ENCODE peak calls at places on chromosome 22, in five cellular contexts. One of them, this sample, is unnamed.

GRCh38 chr22:20550851-20551744 is 43.7 kb downstream of the MED15 start:
- ATAC-seq in IMR-90: peak; percentile 33
- ATAC-seq in gastroesophageal sphincter: peak; percentile 48
- ATAC-seq in HCT116: no peak
- ATAC-seq in activated CD8-positive, alpha-beta memory T cell treated with anti-CD3 and anti-CD28 coated beads, Interleukin-2, amount 10 ng/mL, durations not matched to agents 7 days and 5 days: peak; percentile 51
- ATAC-seq in this sample: peak; percentile 63

GRCh38 chr22:39651783-39652058 is 81.2 kb downstream of the CACNA1I start:
- ATAC-seq in HCT116: no peak
- ATAC-seq in gastroesophageal sphincter: no peak
- ATAC-seq in activated CD8-positive, alpha-beta memory T cell treated with anti-CD3 and anti-CD28 coated beads, Interleukin-2, amount 10 ng/mL, durations not matched to agents 7 days and 5 days: no peak
- ATAC-seq in IMR-90: peak; percentile 48
- ATAC-seq in this sample: no peak

GRCh38 chr22:23696326-23696851 is 5.6 kb downstream of the RGL4 start:
- ATAC-seq in activated CD8-positive, alpha-beta memory T cell treated with anti-CD3 and anti-CD28 coated beads, Interleukin-2, amount 10 ng/mL, durations not matched to agents 7 days and 5 days: peak; percentile 99
- ATAC-seq in HCT116: no peak
- ATAC-seq in gastroesophageal sphincter: no peak
- ATAC-seq in IMR-90: no peak
- ATAC-seq in this sample: no peak

GRCh38 chr22:27879923-27880322 is 39.1 kb downstream of the PITPNB start:
- ATAC-seq in IMR-90: peak; percentile 44
- ATAC-seq in gastroesophageal sphincter: no peak
- ATAC-seq in activated CD8-positive, alpha-beta memory T cell treated with anti-CD3 and anti-CD28 coated beads, Interleukin-2, amount 10 ng/mL, durations not matched to agents 7 days and 5 days: peak; percentile 51
- ATAC-seq in HCT116: peak; percentile 91
- ATAC-seq in this sample: peak; percentile 91

GRCh38 chr22:20437253-20438065 is at the start of gene SCARF2:
- ATAC-seq in IMR-90: peak; percentile 76
- ATAC-seq in HCT116: no peak
- ATAC-seq in gastroesophageal sphincter: peak; percentile 89
- ATAC-seq in activated CD8-positive, alpha-beta memory T cell treated with anti-CD3 and anti-CD28 coated beads, Interleukin-2, amount 10 ng/mL, durations not matched to agents 7 days and 5 days: peak; percentile 32
- ATAC-seq in this sample: peak; percentile 71

GRCh38 chr22:44755956-44756361 is 3.6 kb downstream of the ARHGAP8 start:
- ATAC-seq in gastroesophageal sphincter: no peak
- ATAC-seq in HCT116: peak; percentile 65
- ATAC-seq in IMR-90: no peak
- ATAC-seq in activated CD8-positive, alpha-beta memory T cell treated with anti-CD3 and anti-CD28 coated beads, Interleukin-2, amount 10 ng/mL, durations not matched to agents 7 days and 5 days: no peak
- ATAC-seq in this sample: no peak

GRCh38 chr22:23313791-23314567 is 133.7 kb downstream of the BCR start:
- ATAC-seq in gastroesophageal sphincter: no peak
- ATAC-seq in activated CD8-positive, alpha-beta memory T cell treated with anti-CD3 and anti-CD28 coated beads, Interleukin-2, amount 10 ng/mL, durations not matched to agents 7 days and 5 days: no peak
- ATAC-seq in HCT116: no peak
- ATAC-seq in IMR-90: no peak
- ATAC-seq in this sample: no peak

GRCh38 chr22:19387575-19387974 is 44.0 kb downstream of the HIRA start:
- ATAC-seq in activated CD8-positive, alpha-beta memory T cell treated with anti-CD3 and anti-CD28 coated beads, Interleukin-2, amount 10 ng/mL, durations not matched to agents 7 days and 5 days: no peak
- ATAC-seq in gastroesophageal sphincter: no peak
- ATAC-seq in IMR-90: no peak
- ATAC-seq in HCT116: no peak
- ATAC-seq in this sample: no peak

GRCh38 chr22:46674367-46674781 is 54.2 kb downstream of the GRAMD4 start:
- ATAC-seq in HCT116: no peak
- ATAC-seq in gastroesophageal sphincter: peak; percentile 59
- ATAC-seq in IMR-90: no peak
- ATAC-seq in activated CD8-positive, alpha-beta memory T cell treated with anti-CD3 and anti-CD28 coated beads, Interleukin-2, amount 10 ng/mL, durations not matched to agents 7 days and 5 days: peak; percentile 90
- ATAC-seq in this sample: no peak

GRCh38 chr22:25202290-25202921 is 2.7 kb downstream of the CRYBB3 start:
- ATAC-seq in gastroesophageal sphincter: peak; percentile 63
- ATAC-seq in activated CD8-positive, alpha-beta memory T cell treated with anti-CD3 and anti-CD28 coated beads, Interleukin-2, amount 10 ng/mL, durations not matched to agents 7 days and 5 days: peak; percentile 57
- ATAC-seq in IMR-90: peak; percentile 97
- ATAC-seq in HCT116: peak; percentile 95
- ATAC-seq in this sample: peak; percentile 91

GRCh38 chr22:26617251-26618199 is at the start of gene CRYBB1:
- ATAC-seq in IMR-90: peak; percentile 24
- ATAC-seq in HCT116: no peak
- ATAC-seq in gastroesophageal sphincter: peak; percentile 71
- ATAC-seq in activated CD8-positive, alpha-beta memory T cell treated with anti-CD3 and anti-CD28 coated beads, Interleukin-2, amount 10 ng/mL, durations not matched to agents 7 days and 5 days: no peak
- ATAC-seq in this sample: peak; percentile 46

GRCh38 chr22:24976442-24977218 is 24.1 kb downstream of the KIAA1671 start:
- ATAC-seq in HCT116: no peak
- ATAC-seq in IMR-90: no peak
- ATAC-seq in activated CD8-positive, alpha-beta memory T cell treated with anti-CD3 and anti-CD28 coated beads, Interleukin-2, amount 10 ng/mL, durations not matched to agents 7 days and 5 days: no peak
- ATAC-seq in gastroesophageal sphincter: no peak
- ATAC-seq in this sample: no peak

GRCh38 chr22:38777087-38777671 is 16.8 kb downstream of the DNAL4 start:
- ATAC-seq in HCT116: no peak
- ATAC-seq in gastroesophageal sphincter: no peak
- ATAC-seq in IMR-90: no peak
- ATAC-seq in activated CD8-positive, alpha-beta memory T cell treated with anti-CD3 and anti-CD28 coated beads, Interleukin-2, amount 10 ng/mL, durations not matched to agents 7 days and 5 days: no peak
- ATAC-seq in this sample: no peak

GRCh38 chr22:50141462-50141861 is 29.1 kb upstream of the PANX2 start:
- ATAC-seq in activated CD8-positive, alpha-beta memory T cell treated with anti-CD3 and anti-CD28 coated beads, Interleukin-2, amount 10 ng/mL, durations not matched to agents 7 days and 5 days: no peak
- ATAC-seq in gastroesophageal sphincter: no peak
- ATAC-seq in IMR-90: peak; percentile 30
- ATAC-seq in HCT116: no peak
- ATAC-seq in this sample: no peak

GRCh38 chr22:22682196-22682595 is 37.8 kb downstream of the GGTLC2 start:
- ATAC-seq in HCT116: no peak
- ATAC-seq in gastroesophageal sphincter: no peak
- ATAC-seq in activated CD8-positive, alpha-beta memory T cell treated with anti-CD3 and anti-CD28 coated beads, Interleukin-2, amount 10 ng/mL, durations not matched to agents 7 days and 5 days: no peak
- ATAC-seq in IMR-90: no peak
- ATAC-seq in this sample: no peak

GRCh38 chr22:36350751-36351594 is 36.8 kb downstream of the MYH9 start:
- ATAC-seq in gastroesophageal sphincter: no peak
- ATAC-seq in activated CD8-positive, alpha-beta memory T cell treated with anti-CD3 and anti-CD28 coated beads, Interleukin-2, amount 10 ng/mL, durations not matched to agents 7 days and 5 days: no peak
- ATAC-seq in HCT116: peak; percentile 81
- ATAC-seq in IMR-90: peak; percentile 5
- ATAC-seq in this sample: peak; percentile 22

GRCh38 chr22:50105529-50106100 is 15.8 kb downstream of the MOV10L1 start:
- ATAC-seq in HCT116: no peak
- ATAC-seq in activated CD8-positive, alpha-beta memory T cell treated with anti-CD3 and anti-CD28 coated beads, Interleukin-2, amount 10 ng/mL, durations not matched to agents 7 days and 5 days: peak; percentile 89
- ATAC-seq in gastroesophageal sphincter: no peak
- ATAC-seq in IMR-90: peak; percentile 88
- ATAC-seq in this sample: no peak

GRCh38 chr22:37996515-37997246 is 12.3 kb upstream of the SOX10 start:
- ATAC-seq in gastroesophageal sphincter: no peak
- ATAC-seq in IMR-90: no peak
- ATAC-seq in HCT116: peak; percentile 46
- ATAC-seq in activated CD8-positive, alpha-beta memory T cell treated with anti-CD3 and anti-CD28 coated beads, Interleukin-2, amount 10 ng/mL, durations not matched to agents 7 days and 5 days: no peak
- ATAC-seq in this sample: no peak

GRCh38 chr22:31247726-31248125 is 35.6 kb downstream of the LIMK2 start:
- ATAC-seq in activated CD8-positive, alpha-beta memory T cell treated with anti-CD3 and anti-CD28 coated beads, Interleukin-2, amount 10 ng/mL, durations not matched to agents 7 days and 5 days: no peak
- ATAC-seq in IMR-90: no peak
- ATAC-seq in HCT116: no peak
- ATAC-seq in gastroesophageal sphincter: no peak
- ATAC-seq in this sample: peak; percentile 0

GRCh38 chr22:46185263-46185662 is 34.9 kb downstream of the PPARA start:
- ATAC-seq in IMR-90: no peak
- ATAC-seq in gastroesophageal sphincter: no peak
- ATAC-seq in HCT116: no peak
- ATAC-seq in activated CD8-positive, alpha-beta memory T cell treated with anti-CD3 and anti-CD28 coated beads, Interleukin-2, amount 10 ng/mL, durations not matched to agents 7 days and 5 days: no peak
- ATAC-seq in this sample: no peak

GRCh38 chr22:38490915-38491314 is 15.2 kb downstream of the DDX17 start:
- ATAC-seq in gastroesophageal sphincter: peak; percentile 83
- ATAC-seq in HCT116: no peak
- ATAC-seq in IMR-90: peak; percentile 65
- ATAC-seq in activated CD8-positive, alpha-beta memory T cell treated with anti-CD3 and anti-CD28 coated beads, Interleukin-2, amount 10 ng/mL, durations not matched to agents 7 days and 5 days: no peak
- ATAC-seq in this sample: no peak